ENCODE peak calls at places on chromosome 19, in seven cellular contexts. M is ovary, Z is uterus, K is gastrocnemius medialis, L is suprapubic skin, H is stomach, P is heart left ventricle. J is an unnamed sample.

GRCh38 chr19:11581740-11582139 is 4.3 kb upstream of the ACP5 start:
- DNase-seq in K (no peak), Z (no peak), H (no peak), L (no peak), P (no peak), M (no peak), J (no peak)

GRCh38 chr19:32702010-32702409 is 10.4 kb downstream of the NUDT19 start:
- DNase-seq in M (no peak), K (no peak), Z (no peak), H (peak; percentile 66), L (peak; percentile 11), P (no peak), J (no peak)

GRCh38 chr19:40610396-40611064 is 9.4 kb downstream of the LTBP4 start:
- DNase-seq in H (peak; percentile 77), Z (no peak), P (peak; percentile 75), L (no peak), M (no peak), K (peak; percentile 70), J (peak; percentile 70)

GRCh38 chr19:53945441-53945840 is 17.3 kb upstream of the CACNG8 start:
- DNase-seq in K (no peak), P (no peak), H (no peak), L (no peak), Z (no peak), M (no peak), J (no peak)

GRCh38 chr19:32017341-32017948 is 328.0 kb upstream of the ZNF507 start:
- DNase-seq in L (no peak), M (no peak), H (no peak), P (no peak), Z (no peak), K (no peak), J (no peak)

GRCh38 chr19:46840157-46840942 is 10.3 kb downstream of the AP2S1 start:
- DNase-seq in L (no peak), K (no peak), Z (peak; percentile 57), M (peak; percentile 51), H (peak; percentile 57), P (no peak), J (no peak)

GRCh38 chr19:17281391-17282304 is at the start of gene ANKLE1:
- DNase-seq in K (no peak), L (no peak), P (no peak), Z (no peak), H (peak; percentile 32), M (no peak), J (no peak)

GRCh38 chr19:54035215-54036178 is 28.2 kb downstream of the VSTM1 start:
- DNase-seq in P (no peak), Z (no peak), L (no peak), K (no peak), M (no peak), H (no peak), J (no peak)

GRCh38 chr19:48608798-48609263 is 2.3 kb downstream of the SPACA4 start:
- DNase-seq in M (no peak), L (no peak), K (no peak), P (no peak), Z (no peak), H (no peak), J (no peak)
- TF ChIP-seq CTCF in M (no peak), L (no peak), K (no peak), P (peak; percentile 17), Z (peak; percentile 10), H (no peak), J (peak; percentile 19)

DNA sequence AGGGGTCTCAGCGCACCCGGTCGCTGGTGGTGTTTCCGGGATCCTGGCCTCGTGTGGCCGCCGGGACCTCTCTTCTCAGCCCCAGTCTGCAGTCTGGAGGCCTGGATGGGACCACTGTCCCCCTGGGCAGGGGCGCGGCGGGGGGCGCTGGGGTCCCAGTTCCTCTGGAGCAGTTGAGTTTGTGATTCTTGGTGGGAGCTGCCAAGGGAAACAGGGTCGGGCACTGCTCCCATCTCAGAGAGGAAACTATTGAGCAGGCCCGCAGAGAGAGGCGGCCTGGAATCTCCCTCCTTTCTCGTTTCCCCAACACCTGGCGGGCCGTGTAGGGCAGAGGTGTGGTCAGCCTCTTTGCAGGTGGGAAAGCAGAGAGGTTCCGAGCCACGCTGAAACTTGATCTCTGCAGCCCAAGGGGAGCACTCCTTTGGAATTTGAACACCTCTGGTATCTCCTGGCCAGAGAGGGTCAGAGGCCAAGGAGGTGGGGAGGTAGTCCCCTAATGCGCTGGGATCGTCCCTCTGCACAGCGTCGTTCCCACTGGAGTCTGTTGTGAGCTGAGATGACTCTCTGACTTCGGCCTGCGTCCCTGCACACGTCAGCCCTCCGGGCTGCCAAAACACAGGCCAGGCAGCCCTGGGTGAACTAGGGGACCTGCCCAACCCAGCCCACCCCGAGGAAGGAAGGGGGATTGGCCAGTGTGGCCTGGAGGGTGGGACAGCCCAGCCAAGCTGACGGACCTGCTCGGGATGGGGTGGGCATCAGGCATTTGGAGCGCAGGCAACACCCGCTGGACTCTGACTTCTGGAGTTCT is 769 bp downstream of the PLEKHF1 start:
- DNase-seq in M (peak; percentile 39), K (peak; percentile 81), Z (peak; percentile 68), P (peak; percentile 69), L (no peak), H (peak; percentile 41), J (no peak)
- TF ChIP-seq POLR2A in M (no peak), K (peak; percentile 89), Z (no peak), P (peak; percentile 84), L (peak; percentile 53), H (no peak), J (no peak)

GRCh38 chr19:2462635-2463421 is 6.1 kb upstream of the LMNB2 start:
- DNase-seq in Z (peak; percentile 94), M (peak; percentile 90), L (peak; percentile 90), P (peak; percentile 90), K (peak; percentile 71), H (peak; percentile 83), J (peak; percentile 89)
- H3K4me1 ChIP-seq in Z (no peaks in the 10 kb centered on the region), M (peaks cover 2% of the 10 kb centered on the region), L (peaks cover 19% of the 10 kb centered on the region), P (peaks cover 10% of the 10 kb centered on the region), K (no peaks in the 10 kb centered on the region), H (peaks cover 23% of the 10 kb centered on the region), J (no peaks in the 10 kb centered on the region)

DNA sequence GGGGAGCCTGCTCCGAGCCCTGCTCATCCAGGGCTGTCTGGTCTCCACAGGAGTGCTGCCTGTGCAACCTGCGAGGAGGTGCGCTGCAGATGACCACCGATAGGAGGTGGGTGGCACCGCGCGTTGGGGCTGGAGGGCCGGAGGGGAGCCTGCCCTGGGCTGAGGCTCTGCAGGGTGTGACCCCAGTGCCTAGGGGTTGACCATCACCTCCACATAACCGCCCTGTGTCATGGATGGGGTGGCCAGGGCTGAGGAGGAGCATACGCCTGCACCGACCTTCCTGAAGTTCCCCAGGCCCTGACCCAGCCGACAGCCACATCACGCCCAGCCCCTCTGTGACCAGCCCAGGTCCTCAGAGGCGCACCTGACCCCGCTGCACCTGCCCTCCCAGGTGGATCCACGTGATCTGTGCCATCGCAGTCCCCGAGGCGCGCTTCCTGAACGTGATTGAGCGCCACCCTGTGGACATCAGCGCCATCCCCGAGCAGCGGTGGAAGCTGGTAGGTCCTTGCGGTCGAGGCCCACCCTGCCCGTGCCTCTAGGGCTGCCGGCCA is 168.7 kb downstream of the KDM4B start:
- DNase-seq in P (no peak), H (no peak), L (no peak), M (no peak), K (no peak), Z (no peak), J (no peak)
- TF ChIP-seq CTCF in P (no peak), H (no peak), L (no peak), M (no peak), K (no peak), Z (no peak), J (no peak)

GRCh38 chr19:27859689-27860088 is 1353.3 kb downstream of the UQCRFS1 start:
- DNase-seq in M (no peak), Z (no peak), L (no peak), H (no peak), P (no peak), K (no peak), J (no peak)
- TF ChIP-seq POLR2A in M (no peak), Z (no peak), L (no peak), H (no peak), P (no peak), K (no peak), J (no peak)

DNA sequence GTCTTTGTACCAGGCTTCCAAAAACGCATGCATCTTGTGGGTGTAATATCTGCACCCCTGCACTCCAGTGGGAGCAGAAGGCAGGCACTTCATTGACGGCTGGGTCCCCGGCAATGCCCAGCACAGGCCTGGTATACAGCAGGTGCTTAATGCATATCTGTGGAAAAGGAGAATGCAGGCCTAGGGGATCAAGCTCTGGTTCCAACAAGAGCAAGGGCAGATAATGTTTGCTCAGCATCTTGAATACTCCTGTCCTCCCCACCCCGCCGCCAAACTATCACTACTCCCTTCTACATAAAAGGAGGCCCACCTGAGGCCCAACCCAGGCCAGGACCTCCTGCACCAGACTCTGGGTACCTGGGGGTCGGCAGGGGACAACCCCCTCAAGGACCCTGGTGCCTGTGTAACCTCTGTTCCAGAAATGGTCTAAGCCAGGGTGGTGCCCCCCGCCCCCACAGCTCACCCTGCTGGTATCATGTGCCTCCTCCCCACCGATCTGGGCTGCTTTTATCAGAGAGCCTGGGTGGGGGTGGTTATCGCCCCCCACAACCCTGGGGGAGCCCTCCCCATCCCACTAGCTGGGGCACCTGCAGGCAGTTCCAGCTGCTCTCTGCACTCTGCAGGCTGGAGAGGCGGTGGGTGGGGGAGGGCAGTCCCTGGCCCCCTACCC is 4.8 kb downstream of the KLF16 start:
- DNase-seq in P (no peak), Z (no peak), M (no peak), K (no peak), H (no peak), L (no peak), J (no peak)
- H3K4me1 ChIP-seq in P (peaks cover 76% of the 10 kb centered on the region), Z (no peaks in the 10 kb centered on the region), M (peaks cover 28% of the 10 kb centered on the region), K (peaks cover 21% of the 10 kb centered on the region), H (peaks cover 91% of the 10 kb centered on the region), L (peaks cover 90% of the 10 kb centered on the region), J (peaks cover 42% of the 10 kb centered on the region)

GRCh38 chr19:55101261-55101660 is 16.2 kb downstream of the PPP1R12C start:
- DNase-seq in L (no peak), Z (no peak), P (no peak), K (no peak), H (no peak), M (no peak), J (no peak)

GRCh38 chr19:55096061-55096701 is 20.5 kb downstream of the EPS8L1 start:
- DNase-seq in H (no peak), M (no peak), K (no peak), P (no peak), Z (no peak), L (no peak), J (no peak)

GRCh38 chr19:55097864-55098715 is 19.3 kb downstream of the PPP1R12C start:
- DNase-seq in M (no peak), K (no peak), P (no peak), H (no peak), Z (no peak), L (no peak), J (no peak)

GRCh38 chr19:55099557-55100506 is 17.6 kb downstream of the PPP1R12C start:
- DNase-seq in K (no peak), Z (peak; percentile 16), P (no peak), L (no peak), M (no peak), H (no peak), J (no peak)

GRCh38 chr19:55098716-55099556 is 18.5 kb downstream of the PPP1R12C start:
- DNase-seq in Z (no peak), K (no peak), H (no peak), M (no peak), L (no peak), P (no peak), J (no peak)
- TF ChIP-seq CTCF in Z (no peak), K (no peak), H (no peak), M (no peak), L (no peak), P (no peak), J (no peak)

GRCh38 chr19:1225451-1226226 is 12.2 kb downstream of the CBARP start:
- DNase-seq in P (no peak), K (no peak), Z (no peak), L (no peak), M (no peak), H (no peak), J (no peak)
- TF ChIP-seq POLR2A in P (no peak), K (no peak), Z (no peak), L (no peak), M (no peak), H (no peak), J (no peak)